ENCODE peak calls at places on chromosomes 16 and 17, in seven cellular contexts. One of them, this sample, is unnamed.

GRCh38 chr17:39054111-39054645 is 87.0 kb upstream of the FBXO47 start:
- DNase-seq in thyroid gland: no peak
- DNase-seq in ACHN: no peak
- DNase-seq in sigmoid colon: no peak
- DNase-seq in A172: no peak
- DNase-seq in bronchial epithelial cell: no peak
- DNase-seq in activated CD8-positive, alpha-beta T cell treated with anti-CD3 and anti-CD28 coated beads, Interleukin-2, amount 10 ng/mL, durations not matched to agents 7 days and 5 days: no peak
- DNase-seq in this sample: no peak

GRCh38 chr16:26772503-26772902 is 294.2 kb upstream of the C16orf82 start:
- DNase-seq in thyroid gland: no peak
- DNase-seq in sigmoid colon: no peak
- DNase-seq in bronchial epithelial cell: peak; percentile 40
- DNase-seq in ACHN: no peak
- DNase-seq in A172: no peak
- DNase-seq in activated CD8-positive, alpha-beta T cell treated with anti-CD3 and anti-CD28 coated beads, Interleukin-2, amount 10 ng/mL, durations not matched to agents 7 days and 5 days: no peak
- DNase-seq in this sample: no peak

GRCh38 chr16:10003486-10003885 is 178.7 kb downstream of the GRIN2A start:
- DNase-seq in activated CD8-positive, alpha-beta T cell treated with anti-CD3 and anti-CD28 coated beads, Interleukin-2, amount 10 ng/mL, durations not matched to agents 7 days and 5 days: no peak
- DNase-seq in ACHN: no peak
- DNase-seq in A172: no peak
- DNase-seq in bronchial epithelial cell: no peak
- DNase-seq in thyroid gland: no peak
- DNase-seq in sigmoid colon: no peak
- DNase-seq in this sample: no peak

GRCh38 chr16:66045626-66046025 is 320.9 kb upstream of the CDH5 start:
- DNase-seq in ACHN: no peak
- DNase-seq in thyroid gland: no peak
- DNase-seq in bronchial epithelial cell: peak; percentile 38
- DNase-seq in A172: no peak
- DNase-seq in activated CD8-positive, alpha-beta T cell treated with anti-CD3 and anti-CD28 coated beads, Interleukin-2, amount 10 ng/mL, durations not matched to agents 7 days and 5 days: no peak
- DNase-seq in sigmoid colon: no peak
- DNase-seq in this sample: no peak

GRCh38 chr17:48037036-48037881 is at the start of gene COPZ2:
- DNase-seq in bronchial epithelial cell: no peak
- DNase-seq in thyroid gland: peak; percentile 83
- DNase-seq in activated CD8-positive, alpha-beta T cell treated with anti-CD3 and anti-CD28 coated beads, Interleukin-2, amount 10 ng/mL, durations not matched to agents 7 days and 5 days: peak; percentile 72
- DNase-seq in ACHN: peak; percentile 56
- DNase-seq in A172: no peak
- DNase-seq in sigmoid colon: peak; percentile 87
- DNase-seq in this sample: peak; percentile 89

GRCh38 chr17:42779942-42780815 is at the start of gene WNK4:
- DNase-seq in activated CD8-positive, alpha-beta T cell treated with anti-CD3 and anti-CD28 coated beads, Interleukin-2, amount 10 ng/mL, durations not matched to agents 7 days and 5 days: no peak
- DNase-seq in sigmoid colon: peak; percentile 57
- DNase-seq in bronchial epithelial cell: no peak
- DNase-seq in thyroid gland: no peak
- DNase-seq in A172: peak; percentile 38
- DNase-seq in ACHN: peak; percentile 77
- DNase-seq in this sample: no peak

GRCh38 chr17:72151565-72152391 is 31.0 kb downstream of the SOX9 start:
- DNase-seq in activated CD8-positive, alpha-beta T cell treated with anti-CD3 and anti-CD28 coated beads, Interleukin-2, amount 10 ng/mL, durations not matched to agents 7 days and 5 days: no peak
- DNase-seq in bronchial epithelial cell: peak; percentile 44
- DNase-seq in A172: peak; percentile 99
- DNase-seq in sigmoid colon: no peak
- DNase-seq in thyroid gland: peak; percentile 90
- DNase-seq in ACHN: peak; percentile 62
- DNase-seq in this sample: peak; percentile 69

GRCh38 chr16:728890-729744 is 2.2 kb downstream of the HAGHL start:
- DNase-seq in bronchial epithelial cell: no peak
- DNase-seq in ACHN: no peak
- DNase-seq in thyroid gland: no peak
- DNase-seq in sigmoid colon: no peak
- DNase-seq in A172: no peak
- DNase-seq in activated CD8-positive, alpha-beta T cell treated with anti-CD3 and anti-CD28 coated beads, Interleukin-2, amount 10 ng/mL, durations not matched to agents 7 days and 5 days: no peak
- DNase-seq in this sample: peak; percentile 65

GRCh38 chr17:35243459-35244204 is 760 bp downstream of the SLFN5 start:
- DNase-seq in thyroid gland: peak; percentile 34
- DNase-seq in A172: peak; percentile 85
- DNase-seq in sigmoid colon: peak; percentile 89
- DNase-seq in activated CD8-positive, alpha-beta T cell treated with anti-CD3 and anti-CD28 coated beads, Interleukin-2, amount 10 ng/mL, durations not matched to agents 7 days and 5 days: peak; percentile 76
- DNase-seq in bronchial epithelial cell: peak; percentile 70
- DNase-seq in ACHN: peak; percentile 61
- DNase-seq in this sample: peak; percentile 72

GRCh38 chr17:63999680-64000531 is 1.8 kb downstream of the PRR29 start:
- DNase-seq in bronchial epithelial cell: no peak
- DNase-seq in A172: no peak
- DNase-seq in activated CD8-positive, alpha-beta T cell treated with anti-CD3 and anti-CD28 coated beads, Interleukin-2, amount 10 ng/mL, durations not matched to agents 7 days and 5 days: no peak
- DNase-seq in ACHN: no peak
- DNase-seq in thyroid gland: no peak
- DNase-seq in sigmoid colon: peak; percentile 58
- DNase-seq in this sample: no peak

GRCh38 chr16:85173077-85173980 is 61.1 kb upstream of the CIBAR2 start:
- DNase-seq in bronchial epithelial cell: peak; percentile 96
- DNase-seq in ACHN: peak; percentile 19
- DNase-seq in activated CD8-positive, alpha-beta T cell treated with anti-CD3 and anti-CD28 coated beads, Interleukin-2, amount 10 ng/mL, durations not matched to agents 7 days and 5 days: no peak
- DNase-seq in thyroid gland: no peak
- DNase-seq in A172: peak; percentile 83
- DNase-seq in sigmoid colon: no peak
- DNase-seq in this sample: peak; percentile 75

GRCh38 chr17:33989357-33990148 is 265.5 kb upstream of the CCL2 start:
- DNase-seq in A172: no peak
- DNase-seq in activated CD8-positive, alpha-beta T cell treated with anti-CD3 and anti-CD28 coated beads, Interleukin-2, amount 10 ng/mL, durations not matched to agents 7 days and 5 days: no peak
- DNase-seq in bronchial epithelial cell: no peak
- DNase-seq in sigmoid colon: no peak
- DNase-seq in thyroid gland: no peak
- DNase-seq in ACHN: no peak
- DNase-seq in this sample: no peak

GRCh38 chr16:81995651-81996050 is 15.6 kb downstream of the SDR42E1 start:
- DNase-seq in activated CD8-positive, alpha-beta T cell treated with anti-CD3 and anti-CD28 coated beads, Interleukin-2, amount 10 ng/mL, durations not matched to agents 7 days and 5 days: no peak
- DNase-seq in thyroid gland: no peak
- DNase-seq in A172: no peak
- DNase-seq in sigmoid colon: no peak
- DNase-seq in bronchial epithelial cell: peak; percentile 37
- DNase-seq in ACHN: no peak
- DNase-seq in this sample: no peak

GRCh38 chr17:66492500-66493123 is 190.2 kb downstream of the PRKCA start:
- DNase-seq in ACHN: no peak
- DNase-seq in bronchial epithelial cell: no peak
- DNase-seq in sigmoid colon: no peak
- DNase-seq in thyroid gland: peak; percentile 64
- DNase-seq in activated CD8-positive, alpha-beta T cell treated with anti-CD3 and anti-CD28 coated beads, Interleukin-2, amount 10 ng/mL, durations not matched to agents 7 days and 5 days: no peak
- DNase-seq in A172: no peak
- DNase-seq in this sample: no peak

GRCh38 chr16:56357765-56358322 is 67.5 kb downstream of the AMFR start:
- DNase-seq in bronchial epithelial cell: no peak
- DNase-seq in sigmoid colon: peak; percentile 65
- DNase-seq in activated CD8-positive, alpha-beta T cell treated with anti-CD3 and anti-CD28 coated beads, Interleukin-2, amount 10 ng/mL, durations not matched to agents 7 days and 5 days: no peak
- DNase-seq in A172: no peak
- DNase-seq in thyroid gland: peak; percentile 3
- DNase-seq in ACHN: no peak
- DNase-seq in this sample: no peak

GRCh38 chr17:48583708-48584582 is 5.8 kb upstream of the HOXB4 start:
- DNase-seq in sigmoid colon: no peak
- DNase-seq in ACHN: no peak
- DNase-seq in activated CD8-positive, alpha-beta T cell treated with anti-CD3 and anti-CD28 coated beads, Interleukin-2, amount 10 ng/mL, durations not matched to agents 7 days and 5 days: no peak
- DNase-seq in thyroid gland: no peak
- DNase-seq in A172: peak; percentile 47
- DNase-seq in bronchial epithelial cell: no peak
- DNase-seq in this sample: no peak

GRCh38 chr17:38861399-38861843 is 7.9 kb upstream of the RPL23 start:
- DNase-seq in thyroid gland: no peak
- DNase-seq in activated CD8-positive, alpha-beta T cell treated with anti-CD3 and anti-CD28 coated beads, Interleukin-2, amount 10 ng/mL, durations not matched to agents 7 days and 5 days: no peak
- DNase-seq in ACHN: peak; percentile 30
- DNase-seq in A172: peak; percentile 57
- DNase-seq in bronchial epithelial cell: peak; percentile 33
- DNase-seq in sigmoid colon: no peak
- DNase-seq in this sample: no peak

GRCh38 chr16:50941651-50942050 is 199.8 kb downstream of the CYLD start:
- DNase-seq in bronchial epithelial cell: no peak
- DNase-seq in activated CD8-positive, alpha-beta T cell treated with anti-CD3 and anti-CD28 coated beads, Interleukin-2, amount 10 ng/mL, durations not matched to agents 7 days and 5 days: no peak
- DNase-seq in sigmoid colon: no peak
- DNase-seq in ACHN: no peak
- DNase-seq in thyroid gland: no peak
- DNase-seq in A172: no peak
- DNase-seq in this sample: no peak

GRCh38 chr17:66724581-66725341 is 110.2 kb upstream of the CACNG5 start:
- DNase-seq in activated CD8-positive, alpha-beta T cell treated with anti-CD3 and anti-CD28 coated beads, Interleukin-2, amount 10 ng/mL, durations not matched to agents 7 days and 5 days: no peak
- DNase-seq in thyroid gland: no peak
- DNase-seq in A172: no peak
- DNase-seq in bronchial epithelial cell: no peak
- DNase-seq in ACHN: no peak
- DNase-seq in sigmoid colon: peak; percentile 67
- DNase-seq in this sample: peak; percentile 67

GRCh38 chr16:14489460-14489859 is 140.6 kb downstream of the PARN start:
- DNase-seq in A172: no peak
- DNase-seq in activated CD8-positive, alpha-beta T cell treated with anti-CD3 and anti-CD28 coated beads, Interleukin-2, amount 10 ng/mL, durations not matched to agents 7 days and 5 days: no peak
- DNase-seq in bronchial epithelial cell: no peak
- DNase-seq in ACHN: peak; percentile 53
- DNase-seq in sigmoid colon: no peak
- DNase-seq in thyroid gland: peak; percentile 77
- DNase-seq in this sample: no peak

GRCh38 chr17:2893422-2893914 is 97.2 kb downstream of the RAP1GAP2 start:
- DNase-seq in activated CD8-positive, alpha-beta T cell treated with anti-CD3 and anti-CD28 coated beads, Interleukin-2, amount 10 ng/mL, durations not matched to agents 7 days and 5 days: no peak
- DNase-seq in bronchial epithelial cell: peak; percentile 50
- DNase-seq in thyroid gland: no peak
- DNase-seq in ACHN: no peak
- DNase-seq in A172: peak; percentile 94
- DNase-seq in sigmoid colon: no peak
- DNase-seq in this sample: no peak

GRCh38 chr17:3986270-3986938 is 22.2 kb upstream of the ATP2A3 start:
- DNase-seq in thyroid gland: no peak
- DNase-seq in ACHN: no peak
- DNase-seq in sigmoid colon: no peak
- DNase-seq in A172: no peak
- DNase-seq in activated CD8-positive, alpha-beta T cell treated with anti-CD3 and anti-CD28 coated beads, Interleukin-2, amount 10 ng/mL, durations not matched to agents 7 days and 5 days: no peak
- DNase-seq in bronchial epithelial cell: peak; percentile 49
- DNase-seq in this sample: no peak

GRCh38 chr17:72579990-72580320 is 459.1 kb downstream of the SOX9 start:
- DNase-seq in ACHN: no peak
- DNase-seq in bronchial epithelial cell: no peak
- DNase-seq in activated CD8-positive, alpha-beta T cell treated with anti-CD3 and anti-CD28 coated beads, Interleukin-2, amount 10 ng/mL, durations not matched to agents 7 days and 5 days: no peak
- DNase-seq in A172: no peak
- DNase-seq in sigmoid colon: no peak
- DNase-seq in thyroid gland: no peak
- DNase-seq in this sample: no peak

GRCh38 chr16:30030011-30030685 is 923 bp downstream of the TLCD3B start:
- DNase-seq in bronchial epithelial cell: no peak
- DNase-seq in activated CD8-positive, alpha-beta T cell treated with anti-CD3 and anti-CD28 coated beads, Interleukin-2, amount 10 ng/mL, durations not matched to agents 7 days and 5 days: no peak
- DNase-seq in A172: no peak
- DNase-seq in thyroid gland: no peak
- DNase-seq in sigmoid colon: no peak
- DNase-seq in ACHN: no peak
- DNase-seq in this sample: no peak

GRCh38 chr16:30005341-30006094 is 5.3 kb downstream of the DOC2A start:
- DNase-seq in thyroid gland: peak; percentile 20
- DNase-seq in sigmoid colon: no peak
- DNase-seq in activated CD8-positive, alpha-beta T cell treated with anti-CD3 and anti-CD28 coated beads, Interleukin-2, amount 10 ng/mL, durations not matched to agents 7 days and 5 days: peak; percentile 53
- DNase-seq in ACHN: peak; percentile 64
- DNase-seq in bronchial epithelial cell: no peak
- DNase-seq in A172: peak; percentile 42
- DNase-seq in this sample: peak; percentile 60

GRCh38 chr16:79510879-79511278 is 89.7 kb downstream of the MAF start:
- DNase-seq in bronchial epithelial cell: no peak
- DNase-seq in thyroid gland: no peak
- DNase-seq in A172: no peak
- DNase-seq in activated CD8-positive, alpha-beta T cell treated with anti-CD3 and anti-CD28 coated beads, Interleukin-2, amount 10 ng/mL, durations not matched to agents 7 days and 5 days: no peak
- DNase-seq in ACHN: no peak
- DNase-seq in sigmoid colon: no peak
- DNase-seq in this sample: no peak

This sample was measured in right cardiac atrium.